ENCODE peak calls at places on chromosomes 12 and 14, in four cellular contexts. S, X, F and M are unnamed samples.

GRCh38 chr12:6276936-6277615 is 33.4 kb upstream of the PLEKHG6 start:
- DNase-seq in S (no peak), X (peak; percentile 45), F (no peak), M (no peak)

GRCh38 chr14:52694761-52695480 is 437 bp downstream of the ERO1A start:
- DNase-seq in S (peak; percentile 26), X (no peak), F (peak; percentile 51), M (no peak)

GRCh38 chr14:24954697-24955037 is 95.3 kb downstream of the STXBP6 start:
- DNase-seq in S (no peak), X (no peak), F (no peak), M (no peak)

GRCh38 chr12:91139264-91139663 is 28.0 kb upstream of the LUM start:
- DNase-seq in S (no peak), X (no peak), F (no peak), M (no peak)

GRCh38 chr14:103867020-103867419 is 19.6 kb upstream of the PPP1R13B start:
- DNase-seq in S (no peak), X (no peak), F (no peak), M (no peak)

GRCh38 chr14:62187265-62187664 is 425.0 kb downstream of the SNAPC1 start:
- DNase-seq in S (no peak), X (no peak), F (no peak), M (no peak)

GRCh38 chr14:63910593-63911363 is 58.0 kb downstream of the SYNE2 start:
- DNase-seq in S (no peak), X (no peak), F (no peak), M (no peak)

GRCh38 chr14:52987042-52987441 is 36.2 kb upstream of the FERMT2 start:
- DNase-seq in S (no peak), X (no peak), F (no peak), M (no peak)

GRCh38 chr12:92987846-92988621 is 58.9 kb upstream of the EEA1 start:
- DNase-seq in S (peak; percentile 25), X (no peak), F (peak; percentile 32), M (no peak)

GRCh38 chr14:93759781-93760307 is 28.4 kb downstream of the PRIMA1 start:
- DNase-seq in S (peak; percentile 68), X (peak; percentile 94), F (no peak), M (no peak)

GRCh38 chr14:74190910-74191575 is 48.2 kb upstream of the VSX2 start:
- DNase-seq in S (no peak), X (no peak), F (no peak), M (no peak)

GRCh38 chr14:88454886-88455285 is 69.4 kb downstream of the SPATA7 start:
- DNase-seq in S (no peak), X (no peak), F (no peak), M (no peak)

GRCh38 chr12:4985820-4986219 is 57.9 kb upstream of the KCNA5 start:
- DNase-seq in S (no peak), X (no peak), F (no peak), M (no peak)

GRCh38 chr14:100603341-100604125 is 16.3 kb upstream of the BEGAIN start:
- DNase-seq in S (no peak), X (peak; percentile 47), F (no peak), M (peak; percentile 59)

GRCh38 chr12:12890815-12891645 is at the start of gene GPRC5A:
- DNase-seq in S (peak; percentile 76), X (peak; percentile 95), F (peak; percentile 94), M (peak; percentile 79)

GRCh38 chr12:130514149-130514551 is 176.5 kb downstream of the PIWIL1 start:
- DNase-seq in S (no peak), X (no peak), F (no peak), M (no peak)

GRCh38 chr14:50318031-50318626 is 6.0 kb downstream of the DMAC2L start:
- DNase-seq in S (no peak), X (no peak), F (no peak), M (no peak)

GRCh38 chr12:124475295-124476010 is 92.0 kb downstream of the NCOR2 start:
- DNase-seq in S (no peak), X (no peak), F (no peak), M (no peak)

GRCh38 chr12:23721268-23721667 is 228.2 kb downstream of the SOX5 start:
- DNase-seq in S (no peak), X (no peak), F (no peak), M (no peak)

GRCh38 chr12:44525806-44526654 is 350.1 kb downstream of the NELL2 start:
- DNase-seq in S (no peak), X (no peak), F (peak; percentile 42), M (no peak)

GRCh38 chr12:132015686-132016430 is 66.1 kb downstream of the EP400 start:
- DNase-seq in S (no peak), X (no peak), F (no peak), M (no peak)

GRCh38 chr12:28253175-28253641 is 63.0 kb downstream of the CCDC91 start:
- DNase-seq in S (no peak), X (no peak), F (no peak), M (no peak)
- H3K27ac ChIP-seq in S (no peak overlapping the region), X (no peak overlapping the region), F (no peak overlapping the region), M (no peak overlapping the region)

DNA sequence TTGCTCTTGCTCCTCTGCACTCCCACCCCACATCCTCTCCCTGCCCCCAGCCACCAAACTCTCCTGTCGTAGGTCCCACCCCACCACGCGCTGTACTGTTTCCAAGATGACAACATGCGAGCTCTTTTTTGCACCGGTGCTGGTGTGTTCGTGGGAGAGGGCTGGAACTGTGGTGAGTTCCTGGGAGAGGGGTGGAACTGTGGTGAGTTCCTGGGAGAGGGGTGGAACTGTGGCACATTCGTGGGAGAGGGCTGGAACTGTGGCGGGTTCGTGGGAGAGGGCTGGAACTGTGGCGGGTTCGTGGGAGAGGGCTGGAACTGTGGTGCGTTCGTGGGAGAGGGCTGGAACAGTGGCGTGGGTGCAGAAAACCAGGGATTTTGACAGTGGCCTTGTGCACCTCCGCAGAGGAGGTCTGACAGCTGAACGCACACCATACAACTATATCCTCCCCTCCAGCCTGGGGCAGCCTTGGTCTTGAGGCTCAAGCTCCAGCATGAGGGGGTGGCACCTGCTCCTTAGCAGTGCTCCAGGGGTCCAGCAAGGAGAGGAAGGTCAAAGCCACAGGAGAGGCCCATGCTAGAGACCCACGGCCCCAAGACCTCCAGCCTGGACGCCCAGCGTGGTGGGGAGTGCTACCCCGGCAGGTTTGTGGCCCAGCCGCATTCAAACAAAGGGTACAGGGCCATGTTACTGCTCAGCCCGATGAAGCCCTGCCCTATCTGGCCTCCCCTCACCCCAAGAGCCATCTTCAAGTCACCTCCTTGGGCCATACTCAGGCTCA is 50.1 kb downstream of the ACTN1 start:
- DNase-seq in S (no peak), X (no peak), F (no peak), M (no peak)
- H3K4me1 ChIP-seq in S (peaks cover 63% of the 10 kb centered on the region), X (no peaks in the 10 kb centered on the region), F (peaks cover 9% of the 10 kb centered on the region), M (peaks cover 86% of the 10 kb centered on the region)

GRCh38 chr14:96097752-96098151 is 58.6 kb downstream of the C14orf132 start:
- DNase-seq in S (no peak), X (no peak), F (no peak), M (no peak)

GRCh38 chr14:96096639-96097610 is 57.8 kb downstream of the C14orf132 start:
- DNase-seq in S (no peak), X (no peak), F (no peak), M (no peak)

GRCh38 chr14:96098999-96099335 is 59.8 kb downstream of the C14orf132 start:
- DNase-seq in S (no peak), X (no peak), F (no peak), M (no peak)

GRCh38 chr14:96100171-96101064 is 61.3 kb downstream of the C14orf132 start:
- DNase-seq in S (peak; percentile 54), X (peak; percentile 87), F (peak; percentile 74), M (peak; percentile 81)

GRCh38 chr14:96098309-96098998 is 59.3 kb downstream of the C14orf132 start:
- DNase-seq in S (no peak), X (no peak), F (peak; percentile 51), M (no peak)
- TF ChIP-seq CTCF in S (peak; percentile 57), X (peak; percentile 30), F (no peak), M (no peak)

DNA sequence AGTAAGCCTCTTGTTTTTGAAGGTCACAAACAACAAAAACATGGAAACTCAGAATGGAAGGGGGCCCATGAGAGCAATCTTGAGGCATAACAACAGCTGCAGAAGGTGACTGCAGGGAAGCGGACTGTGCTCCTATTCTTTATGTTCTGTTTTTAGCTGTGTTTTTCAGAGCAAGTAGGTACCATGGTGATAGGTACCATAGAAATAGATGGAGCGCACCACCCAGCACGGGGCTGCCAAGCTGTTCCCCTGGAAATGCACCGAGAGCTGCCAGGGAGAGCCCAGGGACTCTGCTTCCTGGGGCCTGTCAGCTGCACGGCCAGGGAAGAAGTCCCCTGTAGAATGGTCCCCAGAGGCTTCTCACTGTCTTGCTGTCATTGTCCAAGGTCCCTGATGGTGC is 32.8 kb downstream of the DGLUCY start:
- DNase-seq in S (peak; percentile 40), X (no peak), F (no peak), M (no peak)
- H3K27ac ChIP-seq in S (peak overlapping the region; percentile 84), X (no peak overlapping the region), F (no peak overlapping the region), M (no peak overlapping the region)

DNA sequence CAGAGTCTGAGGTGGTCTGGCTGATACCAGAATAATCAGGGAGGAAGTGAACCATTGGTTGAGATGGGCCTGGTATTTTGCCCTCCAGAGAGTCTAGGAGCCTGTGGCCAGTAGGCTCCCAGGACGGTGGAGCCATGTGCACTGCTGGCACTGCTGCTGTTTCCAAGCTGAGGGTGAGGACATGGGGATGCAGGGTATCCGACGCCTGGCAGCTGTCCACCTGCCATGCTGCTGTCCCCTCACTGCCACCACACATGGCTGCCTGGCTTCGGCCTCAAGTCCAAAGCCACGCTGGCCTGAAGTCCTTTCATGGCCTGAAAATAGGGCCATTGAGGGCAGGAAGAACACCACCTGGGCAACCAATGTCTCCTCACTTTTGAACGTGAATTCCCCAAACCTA is 8.6 kb downstream of the CACNA1C start:
- DNase-seq in S (peak; percentile 44), X (no peak), F (no peak), M (no peak)
- H3K4me1 ChIP-seq in S (peaks cover 97% of the 10 kb centered on the region), X (no peaks in the 10 kb centered on the region), F (peaks cover 7% of the 10 kb centered on the region), M (peaks cover 12% of the 10 kb centered on the region)

DNA sequence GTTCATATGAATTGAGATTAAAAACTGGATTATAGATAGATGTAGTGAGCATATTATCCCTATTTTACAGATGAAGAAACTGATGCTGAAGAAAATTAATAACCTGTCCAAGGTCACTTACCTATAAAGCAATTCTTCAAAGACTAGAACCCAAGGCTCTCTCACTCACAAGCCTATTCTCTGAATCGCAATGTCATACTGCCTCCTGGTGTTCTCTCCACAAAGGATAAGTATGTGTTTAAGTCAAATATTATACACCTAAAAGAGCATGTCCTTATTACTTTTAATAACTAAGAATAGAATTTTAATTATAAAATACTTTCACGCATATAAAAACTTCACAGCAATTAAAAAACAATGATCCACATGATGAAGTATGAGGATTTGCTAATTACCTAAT is 721.3 kb upstream of the USP15 start:
- DNase-seq in S (no peak), X (no peak), F (no peak), M (no peak)
- TF ChIP-seq CTCF in S (no peak), X (no peak), F (no peak), M (no peak)